ENCODE peak calls at places on chromosomes 11 and 22, in six cellular contexts. B is spleen; U is right lobe of liver; C is effector memory CD4-positive, alpha-beta T cell; H is cardiac muscle cell; Z is neural progenitor cell. V is an unnamed sample.
A peak's percentile ranks its signal among the peaks of the same experiment; 100 is the strongest.

GRCh38 chr11:27972432-27973170 is 135.4 kb downstream of the KIF18A start:
- DNase-seq in B (no peak), U (no peak), C (no peak), H (peak; percentile 3), Z (no peak), V (no peak)

GRCh38 chr11:115887316-115887715 is 383.1 kb upstream of the CADM1 start:
- DNase-seq in B (no peak), U (no peak), C (no peak), H (no peak), Z (no peak), V (no peak)

GRCh38 chr22:38446018-38446601 is 8.9 kb downstream of the KCNJ4 start:
- DNase-seq in B (no peak), U (no peak), C (no peak), H (no peak), Z (no peak), V (no peak)

GRCh38 chr22:35638408-35638807 is 9.8 kb upstream of the APOL6 start:
- DNase-seq in B (peak; percentile 72), U (peak; percentile 81), C (no peak), H (peak; percentile 90), Z (peak; percentile 22), V (no peak)

GRCh38 chr11:2474059-2474901 is 29.5 kb downstream of the KCNQ1 start:
- DNase-seq in B (no peak), U (no peak), C (no peak), H (no peak), Z (no peak), V (no peak)

GRCh38 chr11:33735426-33736147 is 636 bp downstream of the CD59 start:
- DNase-seq in B (peak; percentile 81), U (peak; percentile 62), C (peak; percentile 24), H (peak; percentile 39), Z (peak; percentile 59), V (peak; percentile 21)

GRCh38 chr22:20131856-20132685 is 467 bp downstream of the ZDHHC8 start:
- DNase-seq in B (peak; percentile 87), U (peak; percentile 68), C (no peak), H (no peak), Z (peak; percentile 58), V (no peak)

GRCh38 chr11:93648168-93648567 is 13.3 kb upstream of the CEP295 start:
- DNase-seq in B (no peak), U (no peak), C (no peak), H (peak; percentile 36), Z (peak; percentile 53), V (no peak)

GRCh38 chr11:69003866-69004311 is 9.2 kb downstream of the MRGPRF start:
- DNase-seq in B (peak; percentile 59), U (peak; percentile 41), C (no peak), H (no peak), Z (no peak), V (no peak)

GRCh38 chr11:8777907-8778767 is 95.5 kb downstream of the RPL27A start:
- DNase-seq in B (no peak), U (peak; percentile 3), C (no peak), H (no peak), Z (peak; percentile 31), V (no peak)

DNA sequence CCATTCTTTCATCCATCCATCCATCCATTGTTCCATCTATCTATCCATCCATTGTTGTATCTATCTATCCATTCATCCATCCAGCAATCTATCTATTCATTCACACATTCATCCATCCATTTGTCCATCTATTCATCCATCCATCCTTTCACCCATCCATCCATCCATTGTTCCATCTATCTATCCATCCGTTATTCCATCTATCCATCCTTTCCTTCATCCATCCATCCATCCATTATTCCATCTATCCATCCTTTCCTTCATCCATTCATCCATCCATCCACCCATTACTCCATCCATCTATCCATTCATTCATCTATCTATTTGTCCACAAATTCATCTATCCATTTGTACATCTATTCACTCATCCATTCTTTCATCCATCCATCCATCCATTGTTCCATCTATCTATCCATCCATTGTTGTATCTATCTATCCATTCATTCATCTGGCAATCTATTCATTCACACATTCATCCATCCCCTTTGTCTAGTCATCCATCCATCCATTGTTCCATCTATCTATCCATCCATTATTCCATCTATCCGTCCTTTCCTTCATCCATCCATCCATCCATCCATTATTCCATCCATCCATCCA is 65.9 kb upstream of the ANO1 start:
- DNase-seq in B (no peak), U (no peak), C (no peak), H (no peak), Z (no peak), V (no peak)
- H3K4me1 ChIP-seq in B (no peaks in the 10 kb centered on the region), U (no peaks in the 10 kb centered on the region), C (no peaks in the 10 kb centered on the region), H (no peaks in the 10 kb centered on the region), Z (no peaks in the 10 kb centered on the region), V (no peaks in the 10 kb centered on the region)

DNA sequence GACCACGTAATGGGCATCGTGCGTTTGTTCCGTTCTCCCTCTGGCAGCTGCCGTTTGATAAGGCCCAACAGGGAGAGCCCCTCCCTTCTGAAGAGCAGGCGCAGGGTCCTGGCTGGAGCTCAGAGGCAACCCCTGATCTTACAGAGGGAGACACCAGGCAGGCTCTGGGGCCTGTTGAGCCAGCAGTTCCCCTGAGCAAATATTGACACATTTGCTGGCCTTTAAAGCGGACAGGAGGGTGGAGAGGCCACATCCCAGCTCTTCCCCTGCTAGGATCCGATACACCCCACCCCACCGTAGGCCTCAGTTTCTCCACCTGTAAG is 11.8 kb upstream of the C1QTNF6 start:
- DNase-seq in B (no peak), U (peak; percentile 76), C (no peak), H (no peak), Z (no peak), V (no peak)
- H3K4me3 ChIP-seq in B (peak overlapping the region; percentile 62), U (peak overlapping the region; percentile 76), C (peak overlapping the region; percentile 59), H (no peak overlapping the region), Z (no peak overlapping the region), V (peak overlapping the region; percentile 35)

GRCh38 chr11:102426570-102426969 is 26.0 kb downstream of the TMEM123 start:
- DNase-seq in B (no peak), U (no peak), C (no peak), H (no peak), Z (no peak), V (no peak)

GRCh38 chr11:102428696-102429095 is 23.9 kb downstream of the TMEM123 start:
- DNase-seq in B (no peak), U (no peak), C (no peak), H (no peak), Z (no peak), V (no peak)

GRCh38 chr11:102422817-102423725 is 29.5 kb downstream of the TMEM123 start:
- DNase-seq in B (no peak), U (no peak), C (no peak), H (no peak), Z (peak; percentile 33), V (no peak)

GRCh38 chr11:102427068-102427467 is 25.5 kb downstream of the TMEM123 start:
- DNase-seq in B (no peak), U (no peak), C (no peak), H (no peak), Z (no peak), V (no peak)

DNA sequence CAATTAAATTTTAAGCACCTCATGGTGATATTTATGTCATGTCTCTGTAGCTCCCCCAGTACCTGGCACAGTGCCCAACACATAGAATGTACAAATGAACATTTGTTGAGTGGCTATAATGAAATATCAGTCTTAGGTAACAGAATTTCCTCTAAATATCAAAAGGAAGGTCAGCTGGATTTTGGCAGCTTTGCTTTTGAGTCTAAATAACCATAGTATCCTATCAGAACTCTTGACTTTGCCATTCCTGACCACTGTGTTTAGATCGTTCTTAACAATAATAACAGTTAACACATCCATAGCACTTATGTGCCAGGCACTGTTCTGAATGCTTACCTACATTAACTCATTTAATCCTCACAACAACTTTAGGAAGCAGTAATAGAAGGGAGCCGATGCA is 26.6 kb downstream of the TMEM123 start:
- DNase-seq in B (no peak), U (no peak), C (no peak), H (no peak), Z (no peak), V (no peak)
- H3K4me1 ChIP-seq in B (peaks cover 100% of the 10 kb centered on the region), U (peaks cover 17% of the 10 kb centered on the region), C (peaks cover 38% of the 10 kb centered on the region), H (peaks cover 6% of the 10 kb centered on the region), Z (peaks cover 25% of the 10 kb centered on the region), V (peaks cover 86% of the 10 kb centered on the region)

DNA sequence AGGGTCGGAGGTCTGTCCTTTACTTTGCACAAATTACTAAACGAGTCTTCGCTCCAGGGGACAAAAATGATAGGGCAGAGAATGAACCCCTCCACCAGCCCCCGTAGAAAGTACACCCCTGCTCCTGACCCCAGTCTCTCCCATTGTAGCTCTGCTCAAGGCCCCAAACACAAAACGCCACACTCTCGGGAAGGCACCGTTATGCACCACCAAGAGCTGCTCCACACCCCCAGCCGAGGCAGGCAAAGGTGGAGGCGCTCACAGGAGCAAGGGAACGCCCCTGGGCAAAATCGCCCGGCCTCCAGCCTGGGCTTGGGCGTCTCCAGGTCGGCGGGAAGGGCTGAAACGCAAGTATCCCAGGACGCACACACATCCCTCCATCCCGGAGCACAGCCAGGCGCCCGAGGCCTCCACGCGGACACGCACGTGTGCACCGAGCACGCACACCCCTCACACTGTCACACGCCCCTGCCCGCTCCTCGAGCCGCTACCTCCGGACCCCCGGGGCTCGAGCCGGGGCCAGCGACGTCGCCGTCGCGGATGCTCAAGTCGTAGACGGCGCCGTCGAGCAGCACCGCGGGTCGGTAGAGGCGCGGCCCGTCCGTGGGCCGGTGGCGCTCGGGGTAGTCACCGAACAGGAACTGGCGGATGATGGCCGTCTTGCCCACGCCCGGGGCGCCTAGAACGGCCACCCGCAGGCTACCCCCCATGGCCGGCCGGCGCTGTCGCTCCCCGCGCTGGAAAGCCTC is 786 bp downstream of the RASL10A start:
- DNase-seq in B (peak; percentile 69), U (peak; percentile 42), C (no peak), H (no peak), Z (peak; percentile 42), V (no peak)
- H3K4me3 ChIP-seq in B (peak overlapping the region; percentile 29), U (peak overlapping the region; percentile 31), C (no peak overlapping the region), H (peak overlapping the region; percentile 35), Z (peak overlapping the region; percentile 50), V (no peak overlapping the region)

GRCh38 chr11:19974886-19975285 is 185.4 kb downstream of the DBX1 start:
- DNase-seq in B (no peak), U (no peak), C (no peak), H (no peak), Z (no peak), V (no peak)

GRCh38 chr11:19970944-19971343 is 189.3 kb downstream of the DBX1 start:
- DNase-seq in B (no peak), U (no peak), C (no peak), H (no peak), Z (no peak), V (no peak)

GRCh38 chr11:19972637-19973036 is 187.6 kb downstream of the DBX1 start:
- DNase-seq in B (no peak), U (no peak), C (no peak), H (no peak), Z (no peak), V (no peak)

GRCh38 chr11:19972091-19972490 is 188.2 kb downstream of the DBX1 start:
- DNase-seq in B (no peak), U (no peak), C (no peak), H (no peak), Z (no peak), V (no peak)

GRCh38 chr11:19973136-19973635 is 187.1 kb downstream of the DBX1 start:
- DNase-seq in B (no peak), U (no peak), C (no peak), H (no peak), Z (no peak), V (no peak)
- H3K4me1 ChIP-seq in B (peaks cover 6% of the 10 kb centered on the region), U (peaks cover 11% of the 10 kb centered on the region), C (no peaks in the 10 kb centered on the region), H (peaks cover 31% of the 10 kb centered on the region), Z (no peaks in the 10 kb centered on the region), V (peaks cover 15% of the 10 kb centered on the region)

GRCh38 chr22:41216984-41217383 is 11.9 kb downstream of the L3MBTL2 start:
- DNase-seq in B (no peak), U (no peak), C (no peak), H (peak; percentile 40), Z (no peak), V (no peak)
- H3K4me3 ChIP-seq in B (no peak overlapping the region), U (no peak overlapping the region), C (no peak overlapping the region), H (no peak overlapping the region), Z (no peak overlapping the region), V (no peak overlapping the region)

V was measured in CD8-positive, alpha-beta T cell.